ENCODE peak calls at places on chromosomes 11 and 22, in eight cellular contexts. One of them, this sample, is unnamed.

GRCh38 chr11:74268451-74268850 is 43.0 kb downstream of the P4HA3 start:
- DNase-seq in AG04450: no peak
- DNase-seq in iPS DF 6.9: no peak
- DNase-seq in stimulated activated naive CD8-positive, alpha-beta T cell treated with anti-CD3 and anti-CD28 coated beads, Interleukin-15, amount 100 ng/mL, for 72 hours: no peak
- DNase-seq in head of caudate nucleus: no peak
- DNase-seq in substantia nigra: no peak
- DNase-seq in cardiac muscle cell: no peak
- DNase-seq in CD4-positive, alpha-beta memory T cell: no peak
- DNase-seq in this sample: no peak

GRCh38 chr11:12200359-12201015 is 90.1 kb downstream of the MICAL2 start:
- DNase-seq in AG04450: no peak
- DNase-seq in iPS DF 6.9: no peak
- DNase-seq in stimulated activated naive CD8-positive, alpha-beta T cell treated with anti-CD3 and anti-CD28 coated beads, Interleukin-15, amount 100 ng/mL, for 72 hours: no peak
- DNase-seq in head of caudate nucleus: no peak
- DNase-seq in substantia nigra: no peak
- DNase-seq in cardiac muscle cell: no peak
- DNase-seq in CD4-positive, alpha-beta memory T cell: no peak
- DNase-seq in this sample: no peak

GRCh38 chr11:30914143-30914762 is 328.1 kb upstream of the MPPED2 start:
- DNase-seq in AG04450: peak
- DNase-seq in iPS DF 6.9: peak
- DNase-seq in stimulated activated naive CD8-positive, alpha-beta T cell treated with anti-CD3 and anti-CD28 coated beads, Interleukin-15, amount 100 ng/mL, for 72 hours: peak
- DNase-seq in head of caudate nucleus: peak
- DNase-seq in substantia nigra: no peak
- DNase-seq in cardiac muscle cell: peak
- DNase-seq in CD4-positive, alpha-beta memory T cell: no peak
- DNase-seq in this sample: no peak

GRCh38 chr11:76803811-76804600 is 20.9 kb downstream of the TSKU start:
- DNase-seq in AG04450: no peak
- DNase-seq in iPS DF 6.9: no peak
- DNase-seq in stimulated activated naive CD8-positive, alpha-beta T cell treated with anti-CD3 and anti-CD28 coated beads, Interleukin-15, amount 100 ng/mL, for 72 hours: peak
- DNase-seq in head of caudate nucleus: no peak
- DNase-seq in substantia nigra: no peak
- DNase-seq in cardiac muscle cell: no peak
- DNase-seq in CD4-positive, alpha-beta memory T cell: peak
- DNase-seq in this sample: no peak

GRCh38 chr22:36184433-36185035 is 17.1 kb downstream of the APOL4 start:
- DNase-seq in AG04450: no peak
- DNase-seq in iPS DF 6.9: no peak
- DNase-seq in stimulated activated naive CD8-positive, alpha-beta T cell treated with anti-CD3 and anti-CD28 coated beads, Interleukin-15, amount 100 ng/mL, for 72 hours: no peak
- DNase-seq in head of caudate nucleus: no peak
- DNase-seq in substantia nigra: no peak
- DNase-seq in cardiac muscle cell: no peak
- DNase-seq in CD4-positive, alpha-beta memory T cell: no peak
- DNase-seq in this sample: no peak

GRCh38 chr11:46286789-46287188 is 9.3 kb downstream of the CREB3L1 start:
- DNase-seq in AG04450: no peak
- DNase-seq in iPS DF 6.9: no peak
- DNase-seq in stimulated activated naive CD8-positive, alpha-beta T cell treated with anti-CD3 and anti-CD28 coated beads, Interleukin-15, amount 100 ng/mL, for 72 hours: no peak
- DNase-seq in head of caudate nucleus: no peak
- DNase-seq in substantia nigra: no peak
- DNase-seq in cardiac muscle cell: no peak
- DNase-seq in CD4-positive, alpha-beta memory T cell: no peak
- DNase-seq in this sample: no peak

GRCh38 chr11:9405721-9406120 is 21.3 kb downstream of the IPO7 start:
- DNase-seq in AG04450: no peak
- DNase-seq in iPS DF 6.9: no peak
- DNase-seq in stimulated activated naive CD8-positive, alpha-beta T cell treated with anti-CD3 and anti-CD28 coated beads, Interleukin-15, amount 100 ng/mL, for 72 hours: no peak
- DNase-seq in head of caudate nucleus: no peak
- DNase-seq in substantia nigra: no peak
- DNase-seq in cardiac muscle cell: no peak
- DNase-seq in CD4-positive, alpha-beta memory T cell: no peak
- DNase-seq in this sample: no peak

GRCh38 chr11:111606986-111607385 is 4.7 kb downstream of the SIK2 start:
- DNase-seq in AG04450: no peak
- DNase-seq in iPS DF 6.9: no peak
- DNase-seq in stimulated activated naive CD8-positive, alpha-beta T cell treated with anti-CD3 and anti-CD28 coated beads, Interleukin-15, amount 100 ng/mL, for 72 hours: no peak
- DNase-seq in head of caudate nucleus: no peak
- DNase-seq in substantia nigra: no peak
- DNase-seq in cardiac muscle cell: no peak
- DNase-seq in CD4-positive, alpha-beta memory T cell: no peak
- DNase-seq in this sample: no peak

GRCh38 chr11:5336331-5336730 is 7.0 kb downstream of the OR51B5 start:
- DNase-seq in AG04450: no peak
- DNase-seq in iPS DF 6.9: no peak
- DNase-seq in stimulated activated naive CD8-positive, alpha-beta T cell treated with anti-CD3 and anti-CD28 coated beads, Interleukin-15, amount 100 ng/mL, for 72 hours: no peak
- DNase-seq in head of caudate nucleus: no peak
- DNase-seq in substantia nigra: no peak
- DNase-seq in cardiac muscle cell: no peak
- DNase-seq in CD4-positive, alpha-beta memory T cell: no peak
- DNase-seq in this sample: no peak

GRCh38 chr11:12784987-12785386 is 110.8 kb downstream of the TEAD1 start:
- DNase-seq in AG04450: no peak
- DNase-seq in iPS DF 6.9: no peak
- DNase-seq in stimulated activated naive CD8-positive, alpha-beta T cell treated with anti-CD3 and anti-CD28 coated beads, Interleukin-15, amount 100 ng/mL, for 72 hours: no peak
- DNase-seq in head of caudate nucleus: no peak
- DNase-seq in substantia nigra: no peak
- DNase-seq in cardiac muscle cell: peak
- DNase-seq in CD4-positive, alpha-beta memory T cell: no peak
- DNase-seq in this sample: no peak

GRCh38 chr22:37253164-37253660 is 9.1 kb upstream of the RAC2 start:
- DNase-seq in AG04450: no peak
- DNase-seq in iPS DF 6.9: no peak
- DNase-seq in stimulated activated naive CD8-positive, alpha-beta T cell treated with anti-CD3 and anti-CD28 coated beads, Interleukin-15, amount 100 ng/mL, for 72 hours: no peak
- DNase-seq in head of caudate nucleus: no peak
- DNase-seq in substantia nigra: no peak
- DNase-seq in cardiac muscle cell: no peak
- DNase-seq in CD4-positive, alpha-beta memory T cell: no peak
- DNase-seq in this sample: no peak

GRCh38 chr11:72758304-72758689 is 6.1 kb upstream of the ARAP1 start:
- DNase-seq in AG04450: no peak
- DNase-seq in iPS DF 6.9: no peak
- DNase-seq in stimulated activated naive CD8-positive, alpha-beta T cell treated with anti-CD3 and anti-CD28 coated beads, Interleukin-15, amount 100 ng/mL, for 72 hours: no peak
- DNase-seq in head of caudate nucleus: no peak
- DNase-seq in substantia nigra: no peak
- DNase-seq in cardiac muscle cell: no peak
- DNase-seq in CD4-positive, alpha-beta memory T cell: no peak
- DNase-seq in this sample: no peak

GRCh38 chr11:119764108-119764874 is 35.3 kb upstream of the NECTIN1 start:
- DNase-seq in AG04450: no peak
- DNase-seq in iPS DF 6.9: no peak
- DNase-seq in stimulated activated naive CD8-positive, alpha-beta T cell treated with anti-CD3 and anti-CD28 coated beads, Interleukin-15, amount 100 ng/mL, for 72 hours: no peak
- DNase-seq in head of caudate nucleus: peak
- DNase-seq in substantia nigra: peak
- DNase-seq in cardiac muscle cell: peak
- DNase-seq in CD4-positive, alpha-beta memory T cell: no peak
- DNase-seq in this sample: no peak

GRCh38 chr11:60334005-60334620 is 7.1 kb downstream of the MS4A6E start:
- DNase-seq in AG04450: no peak
- DNase-seq in iPS DF 6.9: peak
- DNase-seq in stimulated activated naive CD8-positive, alpha-beta T cell treated with anti-CD3 and anti-CD28 coated beads, Interleukin-15, amount 100 ng/mL, for 72 hours: peak
- DNase-seq in head of caudate nucleus: peak
- DNase-seq in substantia nigra: no peak
- DNase-seq in cardiac muscle cell: peak
- DNase-seq in CD4-positive, alpha-beta memory T cell: peak
- DNase-seq in this sample: peak

GRCh38 chr22:42451499-42452145 is 19.4 kb upstream of the NFAM1 start:
- DNase-seq in AG04450: no peak
- DNase-seq in iPS DF 6.9: no peak
- DNase-seq in stimulated activated naive CD8-positive, alpha-beta T cell treated with anti-CD3 and anti-CD28 coated beads, Interleukin-15, amount 100 ng/mL, for 72 hours: no peak
- DNase-seq in head of caudate nucleus: no peak
- DNase-seq in substantia nigra: no peak
- DNase-seq in cardiac muscle cell: no peak
- DNase-seq in CD4-positive, alpha-beta memory T cell: no peak
- DNase-seq in this sample: no peak

GRCh38 chr22:36891646-36892045 is 21.8 kb upstream of the CSF2RB start:
- DNase-seq in AG04450: no peak
- DNase-seq in iPS DF 6.9: no peak
- DNase-seq in stimulated activated naive CD8-positive, alpha-beta T cell treated with anti-CD3 and anti-CD28 coated beads, Interleukin-15, amount 100 ng/mL, for 72 hours: no peak
- DNase-seq in head of caudate nucleus: no peak
- DNase-seq in substantia nigra: no peak
- DNase-seq in cardiac muscle cell: no peak
- DNase-seq in CD4-positive, alpha-beta memory T cell: no peak
- DNase-seq in this sample: no peak

GRCh38 chr22:37604875-37605274 is 3.8 kb upstream of the GGA1 start:
- DNase-seq in AG04450: no peak
- DNase-seq in iPS DF 6.9: no peak
- DNase-seq in stimulated activated naive CD8-positive, alpha-beta T cell treated with anti-CD3 and anti-CD28 coated beads, Interleukin-15, amount 100 ng/mL, for 72 hours: peak
- DNase-seq in head of caudate nucleus: no peak
- DNase-seq in substantia nigra: no peak
- DNase-seq in cardiac muscle cell: no peak
- DNase-seq in CD4-positive, alpha-beta memory T cell: peak
- DNase-seq in this sample: no peak

GRCh38 chr22:27879923-27880322 is 39.1 kb downstream of the PITPNB start:
- DNase-seq in AG04450: no peak
- DNase-seq in iPS DF 6.9: peak
- DNase-seq in stimulated activated naive CD8-positive, alpha-beta T cell treated with anti-CD3 and anti-CD28 coated beads, Interleukin-15, amount 100 ng/mL, for 72 hours: no peak
- DNase-seq in head of caudate nucleus: no peak
- DNase-seq in substantia nigra: no peak
- DNase-seq in cardiac muscle cell: peak
- DNase-seq in CD4-positive, alpha-beta memory T cell: no peak
- DNase-seq in this sample: no peak

GRCh38 chr11:17609536-17610401 is 62.7 kb downstream of the OTOG start:
- DNase-seq in AG04450: no peak
- DNase-seq in iPS DF 6.9: no peak
- DNase-seq in stimulated activated naive CD8-positive, alpha-beta T cell treated with anti-CD3 and anti-CD28 coated beads, Interleukin-15, amount 100 ng/mL, for 72 hours: no peak
- DNase-seq in head of caudate nucleus: no peak
- DNase-seq in substantia nigra: no peak
- DNase-seq in cardiac muscle cell: no peak
- DNase-seq in CD4-positive, alpha-beta memory T cell: no peak
- DNase-seq in this sample: no peak

GRCh38 chr22:49119551-49119952 is 708.1 kb downstream of the BRD1 start:
- DNase-seq in AG04450: no peak
- DNase-seq in iPS DF 6.9: no peak
- DNase-seq in stimulated activated naive CD8-positive, alpha-beta T cell treated with anti-CD3 and anti-CD28 coated beads, Interleukin-15, amount 100 ng/mL, for 72 hours: no peak
- DNase-seq in head of caudate nucleus: no peak
- DNase-seq in substantia nigra: no peak
- DNase-seq in cardiac muscle cell: no peak
- DNase-seq in CD4-positive, alpha-beta memory T cell: no peak
- DNase-seq in this sample: no peak

GRCh38 chr11:61342207-61342803 is 9.3 kb downstream of the TKFC start:
- DNase-seq in AG04450: no peak
- DNase-seq in iPS DF 6.9: no peak
- DNase-seq in stimulated activated naive CD8-positive, alpha-beta T cell treated with anti-CD3 and anti-CD28 coated beads, Interleukin-15, amount 100 ng/mL, for 72 hours: no peak
- DNase-seq in head of caudate nucleus: no peak
- DNase-seq in substantia nigra: no peak
- DNase-seq in cardiac muscle cell: no peak
- DNase-seq in CD4-positive, alpha-beta memory T cell: no peak
- DNase-seq in this sample: no peak

GRCh38 chr11:96105197-96105895 is 181.4 kb upstream of the MTMR2 start:
- DNase-seq in AG04450: no peak
- DNase-seq in iPS DF 6.9: no peak
- DNase-seq in stimulated activated naive CD8-positive, alpha-beta T cell treated with anti-CD3 and anti-CD28 coated beads, Interleukin-15, amount 100 ng/mL, for 72 hours: no peak
- DNase-seq in head of caudate nucleus: no peak
- DNase-seq in substantia nigra: no peak
- DNase-seq in cardiac muscle cell: no peak
- DNase-seq in CD4-positive, alpha-beta memory T cell: peak
- DNase-seq in this sample: no peak

GRCh38 chr22:47283616-47284270 is 521.3 kb downstream of the TBC1D22A start:
- DNase-seq in AG04450: no peak
- DNase-seq in iPS DF 6.9: no peak
- DNase-seq in stimulated activated naive CD8-positive, alpha-beta T cell treated with anti-CD3 and anti-CD28 coated beads, Interleukin-15, amount 100 ng/mL, for 72 hours: no peak
- DNase-seq in head of caudate nucleus: no peak
- DNase-seq in substantia nigra: no peak
- DNase-seq in cardiac muscle cell: no peak
- DNase-seq in CD4-positive, alpha-beta memory T cell: no peak
- DNase-seq in this sample: no peak

GRCh38 chr11:117842131-117842941 is 17.8 kb upstream of the FXYD2 start:
- DNase-seq in AG04450: no peak
- DNase-seq in iPS DF 6.9: no peak
- DNase-seq in stimulated activated naive CD8-positive, alpha-beta T cell treated with anti-CD3 and anti-CD28 coated beads, Interleukin-15, amount 100 ng/mL, for 72 hours: no peak
- DNase-seq in head of caudate nucleus: peak
- DNase-seq in substantia nigra: no peak
- DNase-seq in cardiac muscle cell: no peak
- DNase-seq in CD4-positive, alpha-beta memory T cell: no peak
- DNase-seq in this sample: no peak

GRCh38 chr11:82003671-82004148 is 730.0 kb downstream of the FAM181B start:
- DNase-seq in AG04450: no peak
- DNase-seq in iPS DF 6.9: no peak
- DNase-seq in stimulated activated naive CD8-positive, alpha-beta T cell treated with anti-CD3 and anti-CD28 coated beads, Interleukin-15, amount 100 ng/mL, for 72 hours: no peak
- DNase-seq in head of caudate nucleus: no peak
- DNase-seq in substantia nigra: no peak
- DNase-seq in cardiac muscle cell: no peak
- DNase-seq in CD4-positive, alpha-beta memory T cell: no peak
- DNase-seq in this sample: no peak

GRCh38 chr11:68040121-68040956 is 1.5 kb downstream of the TCIRG1 start:
- DNase-seq in AG04450: peak
- DNase-seq in iPS DF 6.9: no peak
- DNase-seq in stimulated activated naive CD8-positive, alpha-beta T cell treated with anti-CD3 and anti-CD28 coated beads, Interleukin-15, amount 100 ng/mL, for 72 hours: peak
- DNase-seq in head of caudate nucleus: no peak
- DNase-seq in substantia nigra: no peak
- DNase-seq in cardiac muscle cell: peak
- DNase-seq in CD4-positive, alpha-beta memory T cell: peak
- DNase-seq in this sample: peak

GRCh38 chr11:94553938-94554337 is 10.2 kb downstream of the FUT4 start:
- DNase-seq in AG04450: peak
- DNase-seq in iPS DF 6.9: no peak
- DNase-seq in stimulated activated naive CD8-positive, alpha-beta T cell treated with anti-CD3 and anti-CD28 coated beads, Interleukin-15, amount 100 ng/mL, for 72 hours: no peak
- DNase-seq in head of caudate nucleus: no peak
- DNase-seq in substantia nigra: no peak
- DNase-seq in cardiac muscle cell: no peak
- DNase-seq in CD4-positive, alpha-beta memory T cell: no peak
- DNase-seq in this sample: no peak

GRCh38 chr11:44943118-44943517 is 7.6 kb downstream of the TP53I11 start:
- DNase-seq in AG04450: no peak
- DNase-seq in iPS DF 6.9: no peak
- DNase-seq in stimulated activated naive CD8-positive, alpha-beta T cell treated with anti-CD3 and anti-CD28 coated beads, Interleukin-15, amount 100 ng/mL, for 72 hours: peak
- DNase-seq in head of caudate nucleus: no peak
- DNase-seq in substantia nigra: no peak
- DNase-seq in cardiac muscle cell: no peak
- DNase-seq in CD4-positive, alpha-beta memory T cell: no peak
- DNase-seq in this sample: peak

GRCh38 chr22:19565921-19566598 is 41.9 kb upstream of the CLDN5 start:
- DNase-seq in AG04450: no peak
- DNase-seq in iPS DF 6.9: no peak
- DNase-seq in stimulated activated naive CD8-positive, alpha-beta T cell treated with anti-CD3 and anti-CD28 coated beads, Interleukin-15, amount 100 ng/mL, for 72 hours: no peak
- DNase-seq in head of caudate nucleus: no peak
- DNase-seq in substantia nigra: no peak
- DNase-seq in cardiac muscle cell: no peak
- DNase-seq in CD4-positive, alpha-beta memory T cell: no peak
- DNase-seq in this sample: no peak

GRCh38 chr11:33262016-33262638 is 4.9 kb downstream of the HIPK3 start:
- DNase-seq in AG04450: no peak
- DNase-seq in iPS DF 6.9: no peak
- DNase-seq in stimulated activated naive CD8-positive, alpha-beta T cell treated with anti-CD3 and anti-CD28 coated beads, Interleukin-15, amount 100 ng/mL, for 72 hours: no peak
- DNase-seq in head of caudate nucleus: no peak
- DNase-seq in substantia nigra: no peak
- DNase-seq in cardiac muscle cell: peak
- DNase-seq in CD4-positive, alpha-beta memory T cell: no peak
- DNase-seq in this sample: no peak

GRCh38 chr11:124839051-124839971 is 25.9 kb upstream of the ROBO3 start:
- DNase-seq in AG04450: no peak
- DNase-seq in iPS DF 6.9: no peak
- DNase-seq in stimulated activated naive CD8-positive, alpha-beta T cell treated with anti-CD3 and anti-CD28 coated beads, Interleukin-15, amount 100 ng/mL, for 72 hours: no peak
- DNase-seq in head of caudate nucleus: no peak
- DNase-seq in substantia nigra: no peak
- DNase-seq in cardiac muscle cell: peak
- DNase-seq in CD4-positive, alpha-beta memory T cell: no peak
- DNase-seq in this sample: no peak

GRCh38 chr11:113016905-113017304 is 55.7 kb downstream of the NCAM1 start:
- DNase-seq in AG04450: no peak
- DNase-seq in iPS DF 6.9: no peak
- DNase-seq in stimulated activated naive CD8-positive, alpha-beta T cell treated with anti-CD3 and anti-CD28 coated beads, Interleukin-15, amount 100 ng/mL, for 72 hours: no peak
- DNase-seq in head of caudate nucleus: no peak
- DNase-seq in substantia nigra: no peak
- DNase-seq in cardiac muscle cell: no peak
- DNase-seq in CD4-positive, alpha-beta memory T cell: no peak
- DNase-seq in this sample: no peak

GRCh38 chr11:47987781-47988180 is 7.4 kb downstream of the PTPRJ start:
- DNase-seq in AG04450: no peak
- DNase-seq in iPS DF 6.9: no peak
- DNase-seq in stimulated activated naive CD8-positive, alpha-beta T cell treated with anti-CD3 and anti-CD28 coated beads, Interleukin-15, amount 100 ng/mL, for 72 hours: no peak
- DNase-seq in head of caudate nucleus: no peak
- DNase-seq in substantia nigra: no peak
- DNase-seq in cardiac muscle cell: no peak
- DNase-seq in CD4-positive, alpha-beta memory T cell: no peak
- DNase-seq in this sample: no peak

This sample was measured in GM06990.